ENCODE peak calls at places on chromosomes 16 and 17, in ten cellular contexts. One of them, this sample, is unnamed.

GRCh38 chr16:47565454-47565853 is 104.3 kb downstream of the PHKB start:
- DNase-seq in adrenal gland: peak
- DNase-seq in body of pancreas: peak
- DNase-seq in heart left ventricle: peak
- DNase-seq in sigmoid colon: peak
- DNase-seq in A549: peak
- DNase-seq in tibial nerve: peak
- DNase-seq in testis: peak
- DNase-seq in IMR-90: peak
- DNase-seq in lower leg skin: peak
- DNase-seq in this sample: peak

GRCh38 chr16:70677499-70678120 is 8.2 kb downstream of the MTSS2 start:
- DNase-seq in lower leg skin: no peak
- DNase-seq in testis: no peak
- DNase-seq in heart left ventricle: no peak
- DNase-seq in adrenal gland: no peak
- DNase-seq in tibial nerve: no peak
- DNase-seq in body of pancreas: no peak
- DNase-seq in IMR-90: no peak
- DNase-seq in sigmoid colon: no peak
- DNase-seq in A549: no peak
- DNase-seq in this sample: no peak

GRCh38 chr16:30063893-30064745 is 1.4 kb upstream of the ALDOA start:
- DNase-seq in A549: peak
- DNase-seq in IMR-90: peak
- DNase-seq in tibial nerve: peak
- DNase-seq in testis: peak
- DNase-seq in heart left ventricle: peak
- DNase-seq in adrenal gland: peak
- DNase-seq in sigmoid colon: peak
- DNase-seq in lower leg skin: peak
- DNase-seq in body of pancreas: peak
- DNase-seq in this sample: peak

GRCh38 chr17:17036520-17036998 is 5.7 kb upstream of the MPRIP start:
- DNase-seq in lower leg skin: no peak
- DNase-seq in IMR-90: no peak
- DNase-seq in sigmoid colon: no peak
- DNase-seq in tibial nerve: no peak
- DNase-seq in testis: no peak
- DNase-seq in body of pancreas: peak
- DNase-seq in A549: no peak
- DNase-seq in adrenal gland: no peak
- DNase-seq in heart left ventricle: no peak
- DNase-seq in this sample: peak

GRCh38 chr16:721765-722481 is 977 bp downstream of the ANTKMT start:
- DNase-seq in sigmoid colon: no peak
- DNase-seq in lower leg skin: no peak
- DNase-seq in IMR-90: no peak
- DNase-seq in tibial nerve: no peak
- DNase-seq in adrenal gland: no peak
- DNase-seq in body of pancreas: no peak
- DNase-seq in testis: no peak
- DNase-seq in A549: no peak
- DNase-seq in heart left ventricle: no peak
- DNase-seq in this sample: no peak

GRCh38 chr17:17041018-17041521 is 1.2 kb upstream of the MPRIP start:
- DNase-seq in body of pancreas: peak
- DNase-seq in tibial nerve: no peak
- DNase-seq in adrenal gland: peak
- DNase-seq in A549: peak
- DNase-seq in sigmoid colon: no peak
- DNase-seq in testis: peak
- DNase-seq in lower leg skin: no peak
- DNase-seq in IMR-90: peak
- DNase-seq in heart left ventricle: no peak
- DNase-seq in this sample: peak

GRCh38 chr16:83390759-83391158 is 417.0 kb upstream of the HSBP1 start:
- DNase-seq in adrenal gland: no peak
- DNase-seq in tibial nerve: no peak
- DNase-seq in heart left ventricle: no peak
- DNase-seq in body of pancreas: no peak
- DNase-seq in lower leg skin: no peak
- DNase-seq in testis: no peak
- DNase-seq in sigmoid colon: no peak
- DNase-seq in IMR-90: no peak
- DNase-seq in A549: no peak
- DNase-seq in this sample: no peak

GRCh38 chr16:21088646-21089538 is 61.8 kb downstream of the DNAH3 start:
- DNase-seq in A549: no peak
- DNase-seq in sigmoid colon: no peak
- DNase-seq in heart left ventricle: no peak
- DNase-seq in testis: no peak
- DNase-seq in body of pancreas: no peak
- DNase-seq in lower leg skin: no peak
- DNase-seq in adrenal gland: no peak
- DNase-seq in tibial nerve: no peak
- DNase-seq in IMR-90: peak
- DNase-seq in this sample: no peak

GRCh38 chr17:7317161-7317803 is 2.1 kb upstream of the GPS2 start:
- DNase-seq in A549: no peak
- DNase-seq in adrenal gland: no peak
- DNase-seq in heart left ventricle: no peak
- DNase-seq in body of pancreas: no peak
- DNase-seq in testis: no peak
- DNase-seq in tibial nerve: no peak
- DNase-seq in sigmoid colon: no peak
- DNase-seq in lower leg skin: no peak
- DNase-seq in IMR-90: no peak
- DNase-seq in this sample: no peak

GRCh38 chr17:7313890-7314718 is 1.1 kb downstream of the GPS2 start:
- DNase-seq in adrenal gland: no peak
- DNase-seq in tibial nerve: no peak
- DNase-seq in sigmoid colon: no peak
- DNase-seq in heart left ventricle: no peak
- DNase-seq in body of pancreas: no peak
- DNase-seq in lower leg skin: no peak
- DNase-seq in testis: no peak
- DNase-seq in A549: peak
- DNase-seq in IMR-90: peak
- DNase-seq in this sample: no peak

GRCh38 chr17:7313028-7313889 is 1.9 kb downstream of the GPS2 start:
- DNase-seq in body of pancreas: no peak
- DNase-seq in heart left ventricle: no peak
- DNase-seq in tibial nerve: no peak
- DNase-seq in testis: no peak
- DNase-seq in adrenal gland: no peak
- DNase-seq in A549: peak
- DNase-seq in sigmoid colon: no peak
- DNase-seq in IMR-90: peak
- DNase-seq in lower leg skin: no peak
- DNase-seq in this sample: no peak

GRCh38 chr17:7314719-7315569 is at the start of gene GPS2:
- DNase-seq in tibial nerve: peak
- DNase-seq in sigmoid colon: peak
- DNase-seq in adrenal gland: peak
- DNase-seq in IMR-90: peak
- DNase-seq in lower leg skin: peak
- DNase-seq in heart left ventricle: peak
- DNase-seq in A549: peak
- DNase-seq in body of pancreas: peak
- DNase-seq in testis: peak
- DNase-seq in this sample: peak

GRCh38 chr17:7315570-7316243 is 547 bp upstream of the GPS2 start:
- DNase-seq in adrenal gland: peak
- DNase-seq in body of pancreas: peak
- DNase-seq in testis: peak
- DNase-seq in tibial nerve: no peak
- DNase-seq in A549: no peak
- DNase-seq in lower leg skin: peak
- DNase-seq in heart left ventricle: no peak
- DNase-seq in IMR-90: no peak
- DNase-seq in sigmoid colon: peak
- DNase-seq in this sample: peak
- H3K4me3 ChIP-seq in adrenal gland: peak
- H3K4me3 ChIP-seq in body of pancreas: peak
- H3K4me3 ChIP-seq in testis: peak
- H3K4me3 ChIP-seq in tibial nerve: peak
- H3K4me3 ChIP-seq in A549: peak
- H3K4me3 ChIP-seq in lower leg skin: peak
- H3K4me3 ChIP-seq in heart left ventricle: peak
- H3K4me3 ChIP-seq in IMR-90: peak
- H3K4me3 ChIP-seq in sigmoid colon: peak
- H3K4me3 ChIP-seq in this sample: peak

DNA sequence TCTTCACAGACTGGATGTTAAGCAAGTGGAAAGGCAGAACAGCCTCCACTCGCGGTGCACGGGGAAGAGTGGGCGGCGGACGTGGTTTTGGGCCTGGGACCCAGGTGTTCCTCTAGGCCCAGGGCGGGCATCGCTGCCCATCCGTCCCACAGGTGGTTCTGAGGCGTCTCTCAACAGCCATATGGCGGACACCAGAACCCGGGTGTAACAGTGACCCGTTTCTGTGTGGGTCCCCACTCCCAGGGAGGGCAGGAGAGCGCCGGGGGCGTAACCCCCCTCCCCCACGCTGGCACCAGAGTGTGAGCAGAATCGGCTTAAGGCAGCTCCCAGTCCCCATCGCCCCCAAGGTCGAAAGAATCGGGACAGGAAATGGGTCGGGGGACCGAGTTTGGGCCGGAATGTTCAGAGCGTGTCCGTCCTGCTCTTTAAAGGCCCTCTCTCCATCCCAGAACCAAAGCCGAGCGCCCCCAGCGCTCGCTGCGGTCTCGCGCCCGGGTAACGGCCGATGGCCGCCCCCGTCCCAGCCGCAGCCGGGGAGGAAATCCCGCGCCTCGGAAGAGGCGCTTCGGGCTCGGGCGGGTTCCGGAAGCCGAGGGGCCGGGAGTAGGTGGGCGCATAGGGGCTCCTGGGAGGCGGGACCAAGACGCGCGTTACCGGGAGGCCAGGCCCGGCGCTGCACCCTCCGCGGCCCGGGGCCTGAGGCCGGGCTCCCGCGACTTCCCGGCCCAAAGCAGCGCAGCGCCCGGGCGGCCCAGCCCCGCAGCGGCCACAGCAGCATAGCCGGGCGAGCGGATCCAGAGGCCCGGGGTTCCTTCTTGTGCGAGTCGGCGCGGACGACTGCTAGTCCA is at the start of gene TK2:
- DNase-seq in testis: peak
- DNase-seq in heart left ventricle: peak
- DNase-seq in IMR-90: peak
- DNase-seq in adrenal gland: peak
- DNase-seq in tibial nerve: peak
- DNase-seq in A549: no peak
- DNase-seq in sigmoid colon: peak
- DNase-seq in lower leg skin: no peak
- DNase-seq in body of pancreas: peak
- DNase-seq in this sample: peak
- TF ChIP-seq POLR2A in testis: no peak
- TF ChIP-seq POLR2A in heart left ventricle: no peak
- TF ChIP-seq POLR2A in IMR-90: peak
- TF ChIP-seq POLR2A in adrenal gland: peak
- TF ChIP-seq POLR2A in tibial nerve: no peak
- TF ChIP-seq POLR2A in A549: peak
- TF ChIP-seq POLR2A in sigmoid colon: no peak
- TF ChIP-seq POLR2A in lower leg skin: no peak
- TF ChIP-seq POLR2A in body of pancreas: peak
- TF ChIP-seq POLR2A in this sample: no peak

DNA sequence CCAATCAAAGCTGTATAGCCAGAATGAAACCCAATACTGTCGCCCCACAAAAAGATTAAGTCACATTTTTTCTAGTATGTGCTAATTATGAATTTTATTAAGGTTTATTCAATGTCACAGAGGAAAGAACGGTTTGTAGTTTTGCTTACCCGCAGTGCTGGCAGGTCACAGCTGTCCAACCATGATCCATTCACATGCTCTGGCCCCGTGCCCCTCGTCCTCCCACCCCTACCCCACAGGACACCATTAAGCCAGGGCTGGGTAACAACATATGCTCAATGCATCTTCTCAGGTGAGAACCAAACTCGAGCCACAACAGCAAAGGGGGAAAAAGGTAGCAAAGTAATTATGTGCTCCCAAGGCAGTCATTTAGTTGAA is 589 bp upstream of the FBF1 start:
- DNase-seq in testis: peak
- DNase-seq in lower leg skin: no peak
- DNase-seq in A549: no peak
- DNase-seq in IMR-90: no peak
- DNase-seq in body of pancreas: peak
- DNase-seq in adrenal gland: peak
- DNase-seq in tibial nerve: no peak
- DNase-seq in sigmoid colon: no peak
- DNase-seq in heart left ventricle: no peak
- DNase-seq in this sample: no peak
- H3K4me3 ChIP-seq in testis: peak
- H3K4me3 ChIP-seq in lower leg skin: no peak
- H3K4me3 ChIP-seq in A549: peak
- H3K4me3 ChIP-seq in IMR-90: peak
- H3K4me3 ChIP-seq in body of pancreas: no peak
- H3K4me3 ChIP-seq in adrenal gland: no peak
- H3K4me3 ChIP-seq in tibial nerve: peak
- H3K4me3 ChIP-seq in sigmoid colon: peak
- H3K4me3 ChIP-seq in heart left ventricle: peak
- H3K4me3 ChIP-seq in this sample: peak

GRCh38 chr17:27764589-27764988 is 35.7 kb downstream of the NOS2 start:
- DNase-seq in A549: no peak
- DNase-seq in testis: no peak
- DNase-seq in body of pancreas: no peak
- DNase-seq in tibial nerve: no peak
- DNase-seq in sigmoid colon: no peak
- DNase-seq in adrenal gland: no peak
- DNase-seq in IMR-90: no peak
- DNase-seq in heart left ventricle: no peak
- DNase-seq in lower leg skin: no peak
- DNase-seq in this sample: no peak

GRCh38 chr17:27760069-27760885 is 40.1 kb downstream of the NOS2 start:
- DNase-seq in body of pancreas: peak
- DNase-seq in tibial nerve: peak
- DNase-seq in testis: peak
- DNase-seq in IMR-90: peak
- DNase-seq in lower leg skin: peak
- DNase-seq in adrenal gland: peak
- DNase-seq in A549: peak
- DNase-seq in heart left ventricle: peak
- DNase-seq in sigmoid colon: no peak
- DNase-seq in this sample: peak

GRCh38 chr17:27759528-27759927 is 40.8 kb downstream of the NOS2 start:
- DNase-seq in body of pancreas: no peak
- DNase-seq in heart left ventricle: no peak
- DNase-seq in A549: no peak
- DNase-seq in adrenal gland: no peak
- DNase-seq in lower leg skin: no peak
- DNase-seq in tibial nerve: no peak
- DNase-seq in sigmoid colon: no peak
- DNase-seq in testis: no peak
- DNase-seq in IMR-90: no peak
- DNase-seq in this sample: no peak

GRCh38 chr17:27765353-27765752 is 35.0 kb downstream of the NOS2 start:
- DNase-seq in IMR-90: no peak
- DNase-seq in heart left ventricle: no peak
- DNase-seq in lower leg skin: no peak
- DNase-seq in A549: no peak
- DNase-seq in body of pancreas: no peak
- DNase-seq in testis: no peak
- DNase-seq in adrenal gland: no peak
- DNase-seq in sigmoid colon: no peak
- DNase-seq in tibial nerve: no peak
- DNase-seq in this sample: no peak

GRCh38 chr17:27762527-27763305 is 37.6 kb downstream of the NOS2 start:
- DNase-seq in IMR-90: peak
- DNase-seq in adrenal gland: no peak
- DNase-seq in A549: peak
- DNase-seq in tibial nerve: no peak
- DNase-seq in body of pancreas: no peak
- DNase-seq in testis: peak
- DNase-seq in heart left ventricle: no peak
- DNase-seq in lower leg skin: no peak
- DNase-seq in sigmoid colon: no peak
- DNase-seq in this sample: no peak
- TF ChIP-seq POLR2A in IMR-90: no peak
- TF ChIP-seq POLR2A in adrenal gland: no peak
- TF ChIP-seq POLR2A in A549: no peak
- TF ChIP-seq POLR2A in tibial nerve: no peak
- TF ChIP-seq POLR2A in body of pancreas: no peak
- TF ChIP-seq POLR2A in testis: no peak
- TF ChIP-seq POLR2A in heart left ventricle: no peak
- TF ChIP-seq POLR2A in lower leg skin: no peak
- TF ChIP-seq POLR2A in sigmoid colon: no peak
- TF ChIP-seq POLR2A in this sample: no peak

This sample was measured in breast epithelium.